ENCODE peak calls at places on chromosome 14, in six cellular contexts. Q, L, P, B, S and A are unnamed samples.

GRCh38 chr14:31568151-31568550 is 6.9 kb downstream of the NUBPL start:
- DNase-seq in Q (no peak), L (no peak), P (no peak), B (no peak), S (no peak), A (no peak)

GRCh38 chr14:37230551-37231194 is 32.9 kb downstream of the MIPOL1 start:
- DNase-seq in Q (no peak), L (peak), P (peak), B (no peak), S (no peak), A (no peak)

GRCh38 chr14:96268426-96269358 is 12.7 kb downstream of the BDKRB1 start:
- DNase-seq in Q (no peak), L (peak), P (no peak), B (no peak), S (peak), A (no peak)

GRCh38 chr14:92687681-92688433 is 60.6 kb downstream of the LGMN start:
- DNase-seq in Q (no peak), L (no peak), P (peak), B (no peak), S (no peak), A (peak)

GRCh38 chr14:67168110-67168441 is 21.2 kb upstream of the GARIN2 start:
- DNase-seq in Q (no peak), L (no peak), P (no peak), B (no peak), S (no peak), A (no peak)

GRCh38 chr14:75714993-75715392 is 53.9 kb downstream of the TTLL5 start:
- DNase-seq in Q (no peak), L (no peak), P (no peak), B (no peak), S (no peak), A (no peak)

GRCh38 chr14:69658664-69659261 is 47.4 kb downstream of the SUSD6 start:
- DNase-seq in Q (no peak), L (no peak), P (no peak), B (no peak), S (no peak), A (no peak)

GRCh38 chr14:75542585-75543091 is 20.4 kb downstream of the BATF start:
- DNase-seq in Q (peak), L (no peak), P (peak), B (no peak), S (peak), A (peak)

GRCh38 chr14:37939442-37940028 is 268.2 kb upstream of the SSTR1 start:
- DNase-seq in Q (no peak), L (no peak), P (no peak), B (no peak), S (no peak), A (no peak)

GRCh38 chr14:63524537-63525155 is 18.5 kb downstream of the PPP2R5E start:
- DNase-seq in Q (no peak), L (no peak), P (no peak), B (no peak), S (no peak), A (no peak)

GRCh38 chr14:36784541-36784940 is 122.9 kb downstream of the PAX9 start:
- DNase-seq in Q (no peak), L (no peak), P (no peak), B (no peak), S (no peak), A (no peak)

GRCh38 chr14:22316473-22316872 is 272.6 kb downstream of the DAD1 start:
- DNase-seq in Q (no peak), L (no peak), P (no peak), B (no peak), S (no peak), A (no peak)

GRCh38 chr14:99568567-99569560 is 35.1 kb downstream of the CCDC85C start:
- DNase-seq in Q (peak), L (no peak), P (no peak), B (no peak), S (no peak), A (peak)

GRCh38 chr14:68748260-68748659 is 44.6 kb downstream of the ZFP36L1 start:
- DNase-seq in Q (no peak), L (no peak), P (no peak), B (no peak), S (no peak), A (no peak)

GRCh38 chr14:99887407-99887806 is 94.2 kb downstream of the EML1 start:
- DNase-seq in Q (no peak), L (no peak), P (no peak), B (no peak), S (no peak), A (no peak)

GRCh38 chr14:61192970-61193369 is 88.2 kb downstream of the TMEM30B start:
- DNase-seq in Q (no peak), L (no peak), P (no peak), B (no peak), S (no peak), A (no peak)

GRCh38 chr14:100474176-100474575 is 113.0 kb downstream of the BEGAIN start:
- DNase-seq in Q (no peak), L (no peak), P (no peak), B (no peak), S (no peak), A (no peak)

GRCh38 chr14:67618617-67619063 is 1.1 kb upstream of the ARG2 start:
- DNase-seq in Q (no peak), L (peak), P (peak), B (no peak), S (no peak), A (no peak)

GRCh38 chr14:90019824-90020523 is 41.8 kb upstream of the KCNK13 start:
- DNase-seq in Q (no peak), L (no peak), P (no peak), B (peak), S (no peak), A (no peak)

GRCh38 chr14:105411985-105412767 is 7.5 kb upstream of the MTA1 start:
- DNase-seq in Q (no peak), L (no peak), P (no peak), B (no peak), S (no peak), A (no peak)

GRCh38 chr14:81033841-81034240 is 78.4 kb downstream of the TSHR start:
- DNase-seq in Q (no peak), L (no peak), P (no peak), B (no peak), S (no peak), A (no peak)

GRCh38 chr14:104973215-104974145 is 4.7 kb downstream of the AHNAK2 start:
- DNase-seq in Q (peak), L (peak), P (no peak), B (peak), S (peak), A (peak)

GRCh38 chr14:106694638-106695393 is 1168.4 kb downstream of the TMEM121 start:
- DNase-seq in Q (peak), L (peak), P (peak), B (no peak), S (no peak), A (peak)

GRCh38 chr14:100818221-100818699 is 7.7 kb upstream of the MEG3 start:
- DNase-seq in Q (no peak), L (no peak), P (no peak), B (no peak), S (no peak), A (peak)

GRCh38 chr14:82420874-82421273 is 887.2 kb upstream of the SEL1L start:
- DNase-seq in Q (peak), L (no peak), P (no peak), B (no peak), S (no peak), A (no peak)

GRCh38 chr14:59060841-59061240 is 127.6 kb upstream of the DAAM1 start:
- DNase-seq in Q (no peak), L (no peak), P (no peak), B (no peak), S (no peak), A (no peak)

GRCh38 chr14:67815573-67816235 is 686 bp downstream of the ZFYVE26 start:
- DNase-seq in Q (no peak), L (no peak), P (peak), B (no peak), S (no peak), A (no peak)

GRCh38 chr14:90727082-90727481 is 89.1 kb downstream of the TTC7B start:
- DNase-seq in Q (no peak), L (no peak), P (no peak), B (peak), S (no peak), A (no peak)

DNA sequence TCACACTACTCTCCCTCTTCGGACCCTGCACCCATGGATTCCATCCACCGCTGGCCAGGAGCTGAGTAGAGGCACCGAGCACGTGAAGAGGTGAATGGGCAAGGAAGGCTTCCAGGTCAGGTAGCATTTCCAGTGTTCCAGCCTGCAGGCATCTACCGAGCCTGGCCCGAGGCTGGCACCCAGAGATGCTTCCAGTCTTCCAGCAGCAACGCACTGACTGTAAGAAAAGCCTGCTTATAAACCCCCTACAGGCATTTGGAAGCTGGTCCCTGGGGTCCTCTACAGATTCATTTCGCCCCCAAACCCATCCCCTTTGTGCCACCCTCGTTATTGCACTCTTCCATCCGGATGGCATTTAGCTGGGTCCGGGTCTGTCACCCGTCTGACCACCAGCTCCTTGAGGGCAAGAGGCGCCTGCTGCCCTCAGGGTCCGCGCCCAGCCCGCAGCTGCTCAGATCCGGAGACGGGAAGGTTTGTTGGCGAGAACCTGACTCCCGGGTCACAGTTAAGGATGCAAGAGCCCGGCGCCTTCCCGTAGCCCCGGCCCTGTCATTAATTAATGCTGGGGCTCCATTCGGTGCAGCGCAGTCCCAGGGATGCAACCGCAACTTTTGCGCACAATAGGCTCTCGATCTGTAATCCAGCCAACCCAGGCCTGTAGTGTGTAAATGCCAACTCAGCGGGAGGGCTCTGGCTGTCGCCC is 614 bp upstream of the MARK3 start:
- DNase-seq in Q (peak), L (no peak), P (no peak), B (no peak), S (no peak), A (no peak)
- H3K27ac ChIP-seq in Q (peak), L (peak), P (peak), B (peak), S (peak), A (peak)

DNA sequence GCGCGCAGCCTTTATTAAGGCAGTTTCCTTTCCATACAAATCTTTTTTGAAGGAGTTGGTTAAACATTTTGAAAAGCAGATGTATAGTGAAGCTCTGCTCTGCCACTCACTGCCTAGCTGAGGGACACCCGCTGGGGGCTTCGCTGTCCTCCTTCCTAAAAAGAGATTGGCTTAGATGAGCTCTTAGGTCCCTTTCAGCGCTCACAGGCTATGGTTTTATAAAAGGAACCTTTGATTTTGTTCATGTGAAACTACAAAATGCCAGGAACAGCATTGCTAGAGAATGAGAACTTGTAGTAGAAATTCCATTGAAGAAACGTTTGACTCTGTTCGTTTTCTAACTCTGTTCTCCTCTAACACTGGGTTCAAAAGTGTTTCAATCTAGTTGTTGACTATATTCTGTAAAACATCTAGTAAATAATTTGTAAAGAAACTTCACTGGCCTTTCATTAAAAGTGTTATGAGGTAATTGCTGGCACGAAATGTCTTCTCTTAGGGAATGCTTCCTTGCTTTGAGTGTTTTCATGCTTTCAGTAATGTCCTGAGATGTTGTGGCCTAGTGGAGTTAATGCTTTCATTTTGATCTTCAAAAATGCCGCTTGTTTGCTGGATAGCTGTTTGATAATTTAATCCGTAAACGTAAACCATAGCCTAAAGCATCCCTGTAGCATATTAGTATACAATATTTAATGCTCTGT is 1.6 kb downstream of the MARK3 start:
- DNase-seq in Q (no peak), L (no peak), P (peak), B (no peak), S (no peak), A (no peak)
- H3K27ac ChIP-seq in Q (peak), L (peak), P (no peak), B (peak), S (peak), A (no peak)

GRCh38 chr14:73633517-73634332 is 11.1 kb upstream of the DNAL1 start:
- DNase-seq in Q (peak), L (peak), P (peak), B (peak), S (peak), A (peak)

GRCh38 chr14:73634333-73634833 is 10.4 kb upstream of the DNAL1 start:
- DNase-seq in Q (peak), L (no peak), P (peak), B (no peak), S (no peak), A (no peak)

GRCh38 chr14:73637830-73638229 is 7.0 kb upstream of the DNAL1 start:
- DNase-seq in Q (no peak), L (no peak), P (no peak), B (no peak), S (no peak), A (no peak)

GRCh38 chr14:73630009-73630780 is 14.6 kb upstream of the DNAL1 start:
- DNase-seq in Q (no peak), L (no peak), P (no peak), B (no peak), S (peak), A (no peak)

DNA sequence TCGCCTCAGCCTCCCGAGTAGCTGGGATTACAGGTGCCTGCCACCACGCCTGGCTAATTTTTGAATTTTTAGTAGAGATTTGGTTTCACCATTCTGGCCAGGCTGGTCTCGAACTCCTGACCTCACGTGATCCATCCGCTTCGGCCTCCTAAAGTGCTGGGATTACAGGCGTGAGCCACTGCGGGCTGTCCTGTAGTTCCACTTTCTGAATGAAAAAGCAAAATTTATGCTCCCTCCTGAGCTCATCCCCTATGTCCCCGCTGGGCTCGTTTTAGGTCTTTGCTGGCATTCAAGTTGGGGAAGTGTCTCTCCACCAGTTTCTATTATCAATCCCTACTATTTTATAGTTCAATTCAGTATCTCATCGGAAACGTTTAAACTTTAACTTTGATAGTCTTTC is 11.7 kb upstream of the DNAL1 start:
- DNase-seq in Q (no peak), L (no peak), P (no peak), B (no peak), S (no peak), A (no peak)
- H3K27ac ChIP-seq in Q (peak), L (no peak), P (no peak), B (no peak), S (no peak), A (no peak)

GRCh38 chr14:73795974-73796373 is 55.7 kb upstream of the PTGR2 start:
- DNase-seq in Q (no peak), L (peak), P (no peak), B (no peak), S (no peak), A (no peak)
- H3K27ac ChIP-seq in Q (no peak), L (peak), P (no peak), B (no peak), S (no peak), A (no peak)

GRCh38 chr14:79011920-79012204 is 841.7 kb downstream of the NRXN3 start:
- DNase-seq in Q (no peak), L (no peak), P (no peak), B (no peak), S (no peak), A (no peak)
- H3K27ac ChIP-seq in Q (no peak), L (no peak), P (no peak), B (no peak), S (no peak), A (no peak)